ENCODE peak calls at places on chromosomes 13 and 19, in seven cellular contexts. One of them, this sample, is unnamed.

GRCh38 chr13:112132142-112132541 is 65.2 kb downstream of the SOX1 start:
- DNase-seq in EL: no peak
- DNase-seq in AG08395: no peak
- DNase-seq in astrocyte of the spinal cord: no peak
- DNase-seq in substantia nigra: no peak
- DNase-seq in HCT116: no peak
- DNase-seq in epithelial cell of esophagus: no peak
- DNase-seq in this sample: peak

GRCh38 chr13:23350009-23350408 is 83.5 kb downstream of the SACS start:
- DNase-seq in astrocyte of the spinal cord: no peak
- DNase-seq in HCT116: no peak
- DNase-seq in EL: no peak
- DNase-seq in AG08395: peak
- DNase-seq in substantia nigra: no peak
- DNase-seq in epithelial cell of esophagus: no peak
- DNase-seq in this sample: no peak

GRCh38 chr19:15562861-15563260 is 52.2 kb upstream of the CYP4F8 start:
- DNase-seq in AG08395: peak
- DNase-seq in substantia nigra: no peak
- DNase-seq in HCT116: peak
- DNase-seq in EL: peak
- DNase-seq in epithelial cell of esophagus: no peak
- DNase-seq in astrocyte of the spinal cord: no peak
- DNase-seq in this sample: no peak

GRCh38 chr19:48461651-48461981 is 6.2 kb downstream of the KCNJ14 start:
- DNase-seq in epithelial cell of esophagus: no peak
- DNase-seq in astrocyte of the spinal cord: no peak
- DNase-seq in HCT116: no peak
- DNase-seq in EL: no peak
- DNase-seq in AG08395: no peak
- DNase-seq in substantia nigra: no peak
- DNase-seq in this sample: no peak

GRCh38 chr13:74575729-74576125 is 441.5 kb upstream of the KLF12 start:
- DNase-seq in substantia nigra: peak
- DNase-seq in epithelial cell of esophagus: peak
- DNase-seq in AG08395: peak
- DNase-seq in HCT116: no peak
- DNase-seq in astrocyte of the spinal cord: peak
- DNase-seq in EL: peak
- DNase-seq in this sample: no peak

GRCh38 chr13:112073245-112074138 is 6.5 kb downstream of the SOX1 start:
- DNase-seq in epithelial cell of esophagus: no peak
- DNase-seq in HCT116: no peak
- DNase-seq in AG08395: no peak
- DNase-seq in EL: no peak
- DNase-seq in substantia nigra: peak
- DNase-seq in astrocyte of the spinal cord: no peak
- DNase-seq in this sample: no peak

GRCh38 chr19:36973844-36974195 is 57.7 kb downstream of the ZNF568 start:
- DNase-seq in HCT116: no peak
- DNase-seq in AG08395: peak
- DNase-seq in EL: no peak
- DNase-seq in substantia nigra: no peak
- DNase-seq in epithelial cell of esophagus: no peak
- DNase-seq in astrocyte of the spinal cord: no peak
- DNase-seq in this sample: no peak

GRCh38 chr19:12611361-12611699 is 610 bp downstream of the ZNF791 start:
- DNase-seq in HCT116: peak
- DNase-seq in astrocyte of the spinal cord: peak
- DNase-seq in substantia nigra: peak
- DNase-seq in AG08395: peak
- DNase-seq in epithelial cell of esophagus: peak
- DNase-seq in EL: peak
- DNase-seq in this sample: peak

GRCh38 chr19:9406798-9407352 is 28.5 kb downstream of the ZNF266 start:
- DNase-seq in epithelial cell of esophagus: peak
- DNase-seq in EL: peak
- DNase-seq in astrocyte of the spinal cord: peak
- DNase-seq in substantia nigra: no peak
- DNase-seq in HCT116: no peak
- DNase-seq in AG08395: peak
- DNase-seq in this sample: no peak

GRCh38 chr19:11964496-11964857 is 363 bp upstream of the ZNF763 start:
- DNase-seq in epithelial cell of esophagus: no peak
- DNase-seq in astrocyte of the spinal cord: no peak
- DNase-seq in EL: no peak
- DNase-seq in AG08395: peak
- DNase-seq in substantia nigra: no peak
- DNase-seq in HCT116: no peak
- DNase-seq in this sample: no peak

GRCh38 chr19:51371186-51371690 is 1.2 kb downstream of the NKG7 start:
- DNase-seq in EL: no peak
- DNase-seq in AG08395: no peak
- DNase-seq in astrocyte of the spinal cord: no peak
- DNase-seq in HCT116: no peak
- DNase-seq in substantia nigra: no peak
- DNase-seq in epithelial cell of esophagus: no peak
- DNase-seq in this sample: no peak

GRCh38 chr13:90999401-90999800 is 348.1 kb upstream of the MIR17HG start:
- DNase-seq in HCT116: no peak
- DNase-seq in astrocyte of the spinal cord: no peak
- DNase-seq in EL: no peak
- DNase-seq in epithelial cell of esophagus: no peak
- DNase-seq in AG08395: no peak
- DNase-seq in substantia nigra: no peak
- DNase-seq in this sample: no peak

GRCh38 chr19:45999653-46000121 is 4.4 kb downstream of the CCDC61 start:
- DNase-seq in substantia nigra: peak
- DNase-seq in HCT116: no peak
- DNase-seq in astrocyte of the spinal cord: no peak
- DNase-seq in EL: peak
- DNase-seq in epithelial cell of esophagus: peak
- DNase-seq in AG08395: peak
- DNase-seq in this sample: no peak

GRCh38 chr19:45913874-45914830 is at the start of gene NANOS2:
- DNase-seq in epithelial cell of esophagus: no peak
- DNase-seq in AG08395: no peak
- DNase-seq in EL: peak
- DNase-seq in HCT116: peak
- DNase-seq in astrocyte of the spinal cord: no peak
- DNase-seq in substantia nigra: no peak
- DNase-seq in this sample: no peak

GRCh38 chr13:60114499-60115028 is 49.2 kb downstream of the DIAPH3 start:
- DNase-seq in AG08395: no peak
- DNase-seq in substantia nigra: no peak
- DNase-seq in astrocyte of the spinal cord: no peak
- DNase-seq in epithelial cell of esophagus: no peak
- DNase-seq in HCT116: no peak
- DNase-seq in EL: no peak
- DNase-seq in this sample: no peak

GRCh38 chr19:46388311-46389095 is 24.9 kb downstream of the CCDC8 start:
- DNase-seq in substantia nigra: no peak
- DNase-seq in HCT116: no peak
- DNase-seq in epithelial cell of esophagus: no peak
- DNase-seq in EL: no peak
- DNase-seq in astrocyte of the spinal cord: no peak
- DNase-seq in AG08395: no peak
- DNase-seq in this sample: no peak

GRCh38 chr19:17997969-17998826 is 9.8 kb upstream of the ARRDC2 start:
- DNase-seq in HCT116: peak
- DNase-seq in epithelial cell of esophagus: no peak
- DNase-seq in AG08395: no peak
- DNase-seq in astrocyte of the spinal cord: no peak
- DNase-seq in substantia nigra: no peak
- DNase-seq in EL: peak
- DNase-seq in this sample: no peak

GRCh38 chr19:2167896-2168618 is 4.3 kb downstream of the DOT1L start:
- DNase-seq in substantia nigra: peak
- DNase-seq in HCT116: no peak
- DNase-seq in epithelial cell of esophagus: peak
- DNase-seq in AG08395: no peak
- DNase-seq in EL: peak
- DNase-seq in astrocyte of the spinal cord: peak
- DNase-seq in this sample: no peak

GRCh38 chr19:29683009-29683408 is 17.7 kb downstream of the PLEKHF1 start:
- DNase-seq in substantia nigra: peak
- DNase-seq in EL: no peak
- DNase-seq in HCT116: no peak
- DNase-seq in epithelial cell of esophagus: no peak
- DNase-seq in AG08395: no peak
- DNase-seq in astrocyte of the spinal cord: peak
- DNase-seq in this sample: no peak

GRCh38 chr13:29925457-29925856 is 75.0 kb upstream of the UBL3 start:
- DNase-seq in AG08395: peak
- DNase-seq in EL: peak
- DNase-seq in substantia nigra: peak
- DNase-seq in epithelial cell of esophagus: peak
- DNase-seq in HCT116: no peak
- DNase-seq in astrocyte of the spinal cord: peak
- DNase-seq in this sample: no peak

GRCh38 chr19:1748115-1748702 is 5.1 kb upstream of the ONECUT3 start:
- DNase-seq in substantia nigra: no peak
- DNase-seq in AG08395: no peak
- DNase-seq in astrocyte of the spinal cord: no peak
- DNase-seq in epithelial cell of esophagus: peak
- DNase-seq in HCT116: no peak
- DNase-seq in EL: no peak
- DNase-seq in this sample: no peak

GRCh38 chr13:35995136-35995535 is 136.0 kb downstream of the DCLK1 start:
- DNase-seq in EL: peak
- DNase-seq in AG08395: no peak
- DNase-seq in astrocyte of the spinal cord: no peak
- DNase-seq in HCT116: no peak
- DNase-seq in substantia nigra: no peak
- DNase-seq in epithelial cell of esophagus: no peak
- DNase-seq in this sample: no peak